ENCODE peak calls at places on chromosomes 16 and 17, in ten cellular contexts. B is M059J, Z is astrocyte of the spinal cord, D is upper lobe of right lung, C is activated T-helper 1 cell treated with Interleukin-2 at 50 U/mL for 16 hours, P is germinal center, U is EH, G is Calu3, J is hepatocyte, T is right cardiac atrium. F is an unnamed sample.
A peak's percentile ranks its signal among the peaks of the same experiment; 100 is the strongest.

GRCh38 chr16:87956771-87957279 is 5.6 kb downstream of the BANP start:
- DNase-seq in D (no peak), Z (peak; percentile 67), J (peak; percentile 42), G (no peak), T (no peak), B (peak; percentile 27), C (no peak), P (no peak), U (peak; percentile 63), F (peak; percentile 60)

GRCh38 chr16:78184554-78185183 is 85.2 kb downstream of the WWOX start:
- DNase-seq in C (no peak), J (peak; percentile 59), P (no peak), T (no peak), G (no peak), B (peak; percentile 44), Z (peak; percentile 71), U (peak; percentile 13), D (no peak), F (no peak)

GRCh38 chr16:56611281-56611833 is 3.0 kb downstream of the MT2A start:
- DNase-seq in C (no peak), T (peak; percentile 82), B (peak; percentile 92), J (no peak), U (peak; percentile 64), G (no peak), D (no peak), Z (peak; percentile 34), P (no peak), F (no peak)

GRCh38 chr17:56913867-56914640 is at the start of gene TRIM25:
- DNase-seq in U (peak; percentile 91), C (peak; percentile 75), Z (peak; percentile 93), J (peak; percentile 95), P (peak; percentile 93), D (peak; percentile 98), T (peak; percentile 90), B (peak; percentile 89), G (peak; percentile 77), F (peak; percentile 97)

GRCh38 chr17:61179316-61179715 is 220.3 kb upstream of the TBX2 start:
- DNase-seq in C (no peak), Z (no peak), G (no peak), T (no peak), J (no peak), P (no peak), D (no peak), B (no peak), U (no peak), F (no peak)

GRCh38 chr17:38798614-38799500 is 499 bp downstream of the PIP4K2B start:
- DNase-seq in T (no peak), B (peak; percentile 56), U (peak; percentile 70), C (peak; percentile 40), P (peak; percentile 70), D (no peak), G (no peak), J (peak; percentile 58), Z (peak; percentile 25), F (no peak)

GRCh38 chr17:37608369-37609169 is 649 bp downstream of the SYNRG start:
- DNase-seq in J (peak; percentile 67), Z (peak; percentile 52), P (peak; percentile 42), D (no peak), U (peak; percentile 54), C (peak; percentile 2), G (no peak), T (no peak), B (peak; percentile 55), F (peak; percentile 28)

GRCh38 chr16:53974484-53975115 is 270.6 kb downstream of the FTO start:
- DNase-seq in B (no peak), G (no peak), T (no peak), C (no peak), P (no peak), U (peak; percentile 41), D (no peak), J (no peak), Z (peak; percentile 41), F (no peak)

GRCh38 chr16:85788819-85789218 is 10.5 kb downstream of the EMC8 start:
- DNase-seq in T (no peak), G (no peak), C (no peak), U (no peak), B (no peak), Z (no peak), D (no peak), P (no peak), J (no peak), F (no peak)

GRCh38 chr17:265726-266125 is 84.3 kb upstream of the DOC2B start:
- DNase-seq in B (no peak), Z (no peak), T (peak; percentile 66), J (no peak), G (no peak), C (no peak), U (no peak), D (peak; percentile 50), P (no peak), F (no peak)

GRCh38 chr17:4161179-4161559 is 18.2 kb downstream of the CYB5D2 start:
- DNase-seq in U (peak; percentile 94), Z (peak; percentile 82), B (peak; percentile 95), J (peak; percentile 76), G (peak; percentile 35), T (no peak), D (no peak), P (no peak), C (no peak), F (no peak)

GRCh38 chr16:48542020-48542473 is 67.9 kb downstream of the N4BP1 start:
- DNase-seq in J (peak; percentile 41), D (peak; percentile 81), B (peak; percentile 30), G (peak; percentile 55), T (peak; percentile 75), U (peak; percentile 67), C (no peak), Z (peak; percentile 56), P (peak; percentile 48), F (no peak)

GRCh38 chr16:81384006-81384405 is 60.6 kb upstream of the CMIP start:
- DNase-seq in Z (peak; percentile 71), B (no peak), J (no peak), G (no peak), T (no peak), U (peak; percentile 51), C (no peak), D (no peak), P (no peak), F (no peak)

GRCh38 chr16:4685292-4685691 is 8.1 kb upstream of the NUDT16L1 start:
- DNase-seq in P (no peak), D (no peak), U (no peak), G (no peak), C (no peak), B (no peak), Z (no peak), J (no peak), T (no peak), F (no peak)

GRCh38 chr17:45248132-45248936 is 13.6 kb downstream of the SPATA32 start:
- DNase-seq in G (peak; percentile 77), B (peak; percentile 50), P (peak; percentile 91), C (peak; percentile 75), Z (no peak), T (peak; percentile 39), J (peak; percentile 82), D (peak; percentile 85), U (no peak), F (peak; percentile 88)